ENCODE peak calls at places on chromosomes 16 and 17, in four cellular contexts. One of them, this sample, is unnamed.

GRCh38 chr16:86708431-86708830 is 130.1 kb downstream of the FOXL1 start:
- DNase-seq in sigmoid colon: peak
- DNase-seq in body of pancreas: no peak
- DNase-seq in right lobe of liver: no peak
- DNase-seq in this sample: no peak

GRCh38 chr17:77096570-77097214 is 44.1 kb upstream of the SEC14L1 start:
- DNase-seq in sigmoid colon: no peak
- DNase-seq in body of pancreas: peak
- DNase-seq in right lobe of liver: no peak
- DNase-seq in this sample: no peak

GRCh38 chr17:35906559-35907265 is 23.9 kb downstream of the RDM1 start:
- DNase-seq in sigmoid colon: no peak
- DNase-seq in body of pancreas: no peak
- DNase-seq in right lobe of liver: no peak
- DNase-seq in this sample: no peak

GRCh38 chr16:87340198-87340597 is 23.0 kb upstream of the C16orf95 start:
- DNase-seq in sigmoid colon: no peak
- DNase-seq in body of pancreas: no peak
- DNase-seq in right lobe of liver: no peak
- DNase-seq in this sample: no peak

GRCh38 chr17:77011173-77012011 is 129.4 kb upstream of the SEC14L1 start:
- DNase-seq in sigmoid colon: no peak
- DNase-seq in body of pancreas: peak
- DNase-seq in right lobe of liver: no peak
- DNase-seq in this sample: no peak

GRCh38 chr17:64661731-64661980 is 451 bp downstream of the SMURF2 start:
- DNase-seq in sigmoid colon: no peak
- DNase-seq in body of pancreas: no peak
- DNase-seq in right lobe of liver: peak
- DNase-seq in this sample: peak

GRCh38 chr16:85718153-85718477 is 29.4 kb upstream of the GINS2 start:
- DNase-seq in sigmoid colon: no peak
- DNase-seq in body of pancreas: no peak
- DNase-seq in right lobe of liver: no peak
- DNase-seq in this sample: no peak

GRCh38 chr17:49565948-49566491 is 9.7 kb upstream of the NXPH3 start:
- DNase-seq in sigmoid colon: peak
- DNase-seq in body of pancreas: peak
- DNase-seq in right lobe of liver: no peak
- DNase-seq in this sample: peak

GRCh38 chr17:55325405-55325804 is 60.6 kb downstream of the HLF start:
- DNase-seq in sigmoid colon: no peak
- DNase-seq in body of pancreas: no peak
- DNase-seq in right lobe of liver: no peak
- DNase-seq in this sample: no peak

GRCh38 chr17:29292992-29293889 is 707 bp downstream of the NUFIP2 start:
- DNase-seq in sigmoid colon: peak
- DNase-seq in body of pancreas: peak
- DNase-seq in right lobe of liver: peak
- DNase-seq in this sample: peak

GRCh38 chr16:2287916-2288547 is 20.1 kb upstream of the RNPS1 start:
- DNase-seq in sigmoid colon: no peak
- DNase-seq in body of pancreas: no peak
- DNase-seq in right lobe of liver: no peak
- DNase-seq in this sample: no peak

GRCh38 chr17:7080445-7081041 is 492 bp upstream of the CLEC10A start:
- DNase-seq in sigmoid colon: no peak
- DNase-seq in body of pancreas: peak
- DNase-seq in right lobe of liver: no peak
- DNase-seq in this sample: no peak

GRCh38 chr17:76252040-76252954 is 12.0 kb upstream of the RNF157 start:
- DNase-seq in sigmoid colon: peak
- DNase-seq in body of pancreas: no peak
- DNase-seq in right lobe of liver: peak
- DNase-seq in this sample: no peak

GRCh38 chr16:78630102-78630501 is 530.6 kb downstream of the WWOX start:
- DNase-seq in sigmoid colon: no peak
- DNase-seq in body of pancreas: no peak
- DNase-seq in right lobe of liver: no peak
- DNase-seq in this sample: no peak

GRCh38 chr17:16352303-16352837 is 899 bp downstream of the CENPV start:
- DNase-seq in sigmoid colon: no peak
- DNase-seq in body of pancreas: peak
- DNase-seq in right lobe of liver: peak
- DNase-seq in this sample: no peak

GRCh38 chr16:89557230-89557935 is 3.1 kb upstream of the RPL13 start:
- DNase-seq in sigmoid colon: peak
- DNase-seq in body of pancreas: peak
- DNase-seq in right lobe of liver: peak
- DNase-seq in this sample: no peak

GRCh38 chr16:27286446-27286845 is 17.9 kb upstream of the NSMCE1 start:
- DNase-seq in sigmoid colon: no peak
- DNase-seq in body of pancreas: no peak
- DNase-seq in right lobe of liver: no peak
- DNase-seq in this sample: no peak

GRCh38 chr16:2285731-2286191 is 17.8 kb upstream of the RNPS1 start:
- DNase-seq in sigmoid colon: no peak
- DNase-seq in body of pancreas: no peak
- DNase-seq in right lobe of liver: no peak
- DNase-seq in this sample: no peak

GRCh38 chr16:58264961-58265479 is 29.8 kb downstream of the PRSS54 start:
- DNase-seq in sigmoid colon: no peak
- DNase-seq in body of pancreas: no peak
- DNase-seq in right lobe of liver: no peak
- DNase-seq in this sample: no peak

GRCh38 chr17:68777243-68777855 is 176.2 kb upstream of the FAM20A start:
- DNase-seq in sigmoid colon: peak
- DNase-seq in body of pancreas: peak
- DNase-seq in right lobe of liver: peak
- DNase-seq in this sample: no peak

GRCh38 chr17:52159810-52160578 is 1.5 kb upstream of the CA10 start:
- DNase-seq in sigmoid colon: no peak
- DNase-seq in body of pancreas: no peak
- DNase-seq in right lobe of liver: no peak
- DNase-seq in this sample: no peak

GRCh38 chr17:48262982-48263586 is 155.5 kb downstream of the SNX11 start:
- DNase-seq in sigmoid colon: no peak
- DNase-seq in body of pancreas: no peak
- DNase-seq in right lobe of liver: no peak
- DNase-seq in this sample: no peak

GRCh38 chr16:23504076-23504452 is 6.2 kb downstream of the GGA2 start:
- DNase-seq in sigmoid colon: no peak
- DNase-seq in body of pancreas: peak
- DNase-seq in right lobe of liver: no peak
- DNase-seq in this sample: no peak

GRCh38 chr16:70703041-70703834 is 17.4 kb upstream of the MTSS2 start:
- DNase-seq in sigmoid colon: peak
- DNase-seq in body of pancreas: no peak
- DNase-seq in right lobe of liver: no peak
- DNase-seq in this sample: peak

GRCh38 chr17:77374170-77374936 is 233.6 kb downstream of the SEC14L1 start:
- DNase-seq in sigmoid colon: peak
- DNase-seq in body of pancreas: peak
- DNase-seq in right lobe of liver: peak
- DNase-seq in this sample: peak

GRCh38 chr16:75402174-75402820 is 31.0 kb downstream of the CFDP1 start:
- DNase-seq in sigmoid colon: no peak
- DNase-seq in body of pancreas: no peak
- DNase-seq in right lobe of liver: no peak
- DNase-seq in this sample: no peak

GRCh38 chr16:10572611-10573010 is 7.8 kb downstream of the EMP2 start:
- DNase-seq in sigmoid colon: no peak
- DNase-seq in body of pancreas: no peak
- DNase-seq in right lobe of liver: no peak
- DNase-seq in this sample: no peak

GRCh38 chr17:72510454-72511016 is 389.7 kb downstream of the SOX9 start:
- DNase-seq in sigmoid colon: no peak
- DNase-seq in body of pancreas: no peak
- DNase-seq in right lobe of liver: no peak
- DNase-seq in this sample: no peak

GRCh38 chr16:52320930-52321439 is 226.0 kb downstream of the TOX3 start:
- DNase-seq in sigmoid colon: no peak
- DNase-seq in body of pancreas: peak
- DNase-seq in right lobe of liver: no peak
- DNase-seq in this sample: no peak

GRCh38 chr16:79723583-79724168 is 123.1 kb upstream of the MAF start:
- DNase-seq in sigmoid colon: no peak
- DNase-seq in body of pancreas: peak
- DNase-seq in right lobe of liver: peak
- DNase-seq in this sample: no peak

DNA sequence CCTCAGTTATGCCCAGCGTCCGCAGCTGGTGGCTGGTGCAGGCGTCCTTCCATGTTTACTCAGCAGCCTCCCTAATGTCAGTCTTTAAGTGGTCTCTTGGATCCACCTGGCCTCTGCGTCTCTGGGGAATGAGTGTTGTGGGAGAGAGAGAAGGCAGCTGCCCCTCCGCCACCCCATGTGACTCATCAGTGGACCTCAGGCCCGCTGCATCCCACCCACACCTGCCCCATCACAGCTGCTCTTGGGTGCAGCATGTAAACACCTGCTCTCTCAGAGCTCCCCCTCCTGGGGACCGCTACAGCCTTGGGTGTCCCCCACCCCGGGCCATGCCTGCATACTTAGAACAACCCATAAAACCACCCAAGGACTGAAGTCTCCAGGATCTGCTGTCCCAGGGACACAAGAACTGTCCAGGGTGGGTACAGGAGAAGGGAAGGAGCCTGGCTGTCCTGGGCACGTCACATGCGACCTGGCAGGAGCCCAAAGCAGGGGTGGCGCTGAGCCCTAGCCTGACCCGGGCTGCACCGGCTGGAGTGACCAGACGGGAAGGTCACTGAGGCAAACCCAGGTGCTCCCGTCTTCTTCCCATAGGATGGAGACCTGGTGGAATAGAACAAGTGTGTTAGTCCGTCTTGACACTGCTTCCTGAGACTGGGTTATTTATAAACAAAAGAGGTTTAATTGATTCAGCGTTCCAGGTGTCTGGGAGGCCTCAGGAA is 4.2 kb downstream of the C16orf90 start:
- DNase-seq in sigmoid colon: no peak
- DNase-seq in body of pancreas: peak
- DNase-seq in right lobe of liver: no peak
- DNase-seq in this sample: no peak
- TF ChIP-seq CTCF in sigmoid colon: no peak
- TF ChIP-seq CTCF in body of pancreas: no peak
- TF ChIP-seq CTCF in right lobe of liver: peak
- TF ChIP-seq CTCF in this sample: no peak

GRCh38 chr16:81798311-81799137 is 19.4 kb downstream of the PLCG2 start:
- DNase-seq in sigmoid colon: no peak
- DNase-seq in body of pancreas: no peak
- DNase-seq in right lobe of liver: no peak
- DNase-seq in this sample: no peak
- TF ChIP-seq CTCF in sigmoid colon: no peak
- TF ChIP-seq CTCF in body of pancreas: no peak
- TF ChIP-seq CTCF in right lobe of liver: no peak
- TF ChIP-seq CTCF in this sample: no peak

GRCh38 chr17:66900126-66901010 is 64.1 kb upstream of the CACNG4 start:
- DNase-seq in sigmoid colon: no peak
- DNase-seq in body of pancreas: no peak
- DNase-seq in right lobe of liver: no peak
- DNase-seq in this sample: no peak
- TF ChIP-seq CTCF in sigmoid colon: no peak
- TF ChIP-seq CTCF in body of pancreas: no peak
- TF ChIP-seq CTCF in right lobe of liver: peak
- TF ChIP-seq CTCF in this sample: no peak

GRCh38 chr16:14378684-14379467 is 251.2 kb downstream of the PARN start:
- DNase-seq in sigmoid colon: no peak
- DNase-seq in body of pancreas: no peak
- DNase-seq in right lobe of liver: no peak
- DNase-seq in this sample: no peak
- TF ChIP-seq CTCF in sigmoid colon: no peak
- TF ChIP-seq CTCF in body of pancreas: no peak
- TF ChIP-seq CTCF in right lobe of liver: no peak
- TF ChIP-seq CTCF in this sample: no peak

GRCh38 chr17:43211480-43212402 is at the start of gene TMEM106A:
- DNase-seq in sigmoid colon: peak
- DNase-seq in body of pancreas: peak
- DNase-seq in right lobe of liver: peak
- DNase-seq in this sample: peak
- TF ChIP-seq CTCF in sigmoid colon: peak
- TF ChIP-seq CTCF in body of pancreas: peak
- TF ChIP-seq CTCF in right lobe of liver: no peak
- TF ChIP-seq CTCF in this sample: no peak

GRCh38 chr17:12927541-12928425 is 90.0 kb downstream of the ELAC2 start:
- DNase-seq in sigmoid colon: no peak
- DNase-seq in body of pancreas: no peak
- DNase-seq in right lobe of liver: peak
- DNase-seq in this sample: no peak

GRCh38 chr17:12927001-12927400 is 90.8 kb downstream of the ELAC2 start:
- DNase-seq in sigmoid colon: no peak
- DNase-seq in body of pancreas: no peak
- DNase-seq in right lobe of liver: no peak
- DNase-seq in this sample: no peak

GRCh38 chr17:12924614-12925013 is 93.2 kb downstream of the ELAC2 start:
- DNase-seq in sigmoid colon: no peak
- DNase-seq in body of pancreas: no peak
- DNase-seq in right lobe of liver: no peak
- DNase-seq in this sample: no peak

DNA sequence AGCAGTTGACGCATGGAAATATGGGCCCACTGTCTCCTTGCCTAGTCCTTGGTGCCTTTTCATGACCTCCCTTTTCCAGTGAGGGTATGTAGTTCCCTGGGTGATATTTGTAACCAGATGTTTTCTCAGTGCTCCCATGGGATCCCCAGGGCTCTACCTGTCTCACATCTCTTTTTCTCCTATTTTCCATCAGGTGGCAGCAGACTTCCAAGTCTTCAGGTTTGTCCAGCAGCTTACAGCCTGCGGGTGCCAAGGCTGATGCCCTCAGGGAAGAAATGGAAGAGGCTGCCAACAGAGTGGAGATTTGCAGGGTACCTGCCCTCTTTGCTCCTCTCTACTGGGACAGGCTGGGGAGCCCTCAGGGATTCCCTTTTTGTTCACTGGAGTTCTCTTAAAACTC is 89.1 kb downstream of the ELAC2 start:
- DNase-seq in sigmoid colon: no peak
- DNase-seq in body of pancreas: no peak
- DNase-seq in right lobe of liver: peak
- DNase-seq in this sample: no peak
- TF ChIP-seq CTCF in sigmoid colon: no peak
- TF ChIP-seq CTCF in body of pancreas: no peak
- TF ChIP-seq CTCF in right lobe of liver: peak
- TF ChIP-seq CTCF in this sample: no peak

GRCh38 chr17:74467221-74467951 is 952 bp downstream of the CD300A start:
- DNase-seq in sigmoid colon: no peak
- DNase-seq in body of pancreas: no peak
- DNase-seq in right lobe of liver: no peak
- DNase-seq in this sample: no peak

GRCh38 chr17:74464730-74465377 is 1.6 kb upstream of the CD300A start:
- DNase-seq in sigmoid colon: no peak
- DNase-seq in body of pancreas: no peak
- DNase-seq in right lobe of liver: no peak
- DNase-seq in this sample: no peak

GRCh38 chr17:74465378-74466110 is 890 bp upstream of the CD300A start:
- DNase-seq in sigmoid colon: no peak
- DNase-seq in body of pancreas: no peak
- DNase-seq in right lobe of liver: no peak
- DNase-seq in this sample: no peak

GRCh38 chr17:74466111-74466784 is at the start of gene CD300A:
- DNase-seq in sigmoid colon: no peak
- DNase-seq in body of pancreas: no peak
- DNase-seq in right lobe of liver: peak
- DNase-seq in this sample: no peak

GRCh38 chr17:74466785-74467158 is 338 bp downstream of the CD300A start:
- DNase-seq in sigmoid colon: no peak
- DNase-seq in body of pancreas: no peak
- DNase-seq in right lobe of liver: no peak
- DNase-seq in this sample: no peak
- TF ChIP-seq CTCF in sigmoid colon: no peak
- TF ChIP-seq CTCF in body of pancreas: no peak
- TF ChIP-seq CTCF in right lobe of liver: no peak
- TF ChIP-seq CTCF in this sample: no peak